ENCODE peak calls at places on chromosomes 1 and 21, in seven cellular contexts. D is CD4-positive, CD25-positive, alpha-beta regulatory T cell; T is suprapubic skin; W is colonic mucosa; C is Peyer's patch; P is thoracic aorta; G is A549. Y is an unnamed sample.

GRCh38 chr1:11520531-11521233 is 41.7 kb downstream of the DISP3 start:
- DNase-seq in D (no peak), T (peak; percentile 25), W (no peak), C (peak; percentile 29), P (no peak), G (no peak), Y (no peak)

GRCh38 chr1:156961709-156962108 is 41.3 kb downstream of the LRRC71 start:
- DNase-seq in D (no peak), T (no peak), W (no peak), C (no peak), P (no peak), G (peak; percentile 41), Y (no peak)

GRCh38 chr1:204313675-204314074 is 46.1 kb downstream of the PLEKHA6 start:
- DNase-seq in D (no peak), T (no peak), W (no peak), C (no peak), P (no peak), G (no peak), Y (no peak)

GRCh38 chr1:97334454-97334853 is 586.4 kb downstream of the DPYD start:
- DNase-seq in D (no peak), T (no peak), W (no peak), C (no peak), P (no peak), G (no peak), Y (no peak)

GRCh38 chr1:53543771-53544695 is 84.8 kb downstream of the DMRTB1 start:
- DNase-seq in D (no peak), T (peak; percentile 61), W (no peak), C (no peak), P (no peak), G (no peak), Y (no peak)

GRCh38 chr1:226104671-226105121 is 42.2 kb downstream of the H3-3A start:
- DNase-seq in D (no peak), T (no peak), W (no peak), C (no peak), P (no peak), G (no peak), Y (no peak)

GRCh38 chr1:73998348-73998959 is 199.5 kb downstream of the LRRIQ3 start:
- DNase-seq in D (no peak), T (no peak), W (no peak), C (no peak), P (no peak), G (peak; percentile 41), Y (no peak)

GRCh38 chr1:55039342-55040082 is at the start of gene PCSK9:
- DNase-seq in D (no peak), T (no peak), W (peak; percentile 86), C (no peak), P (no peak), G (peak; percentile 49), Y (no peak)

GRCh38 chr1:47478090-47478489 is 40.2 kb downstream of the FOXD2 start:
- DNase-seq in D (no peak), T (no peak), W (peak; percentile 89), C (peak; percentile 47), P (no peak), G (peak; percentile 85), Y (no peak)

GRCh38 chr1:68542586-68542985 is 45.7 kb upstream of the DEPDC1 start:
- DNase-seq in D (no peak), T (no peak), W (no peak), C (no peak), P (no peak), G (no peak), Y (no peak)

GRCh38 chr1:153696741-153697140 is 18.3 kb downstream of the NPR1 start:
- DNase-seq in D (no peak), T (no peak), W (no peak), C (no peak), P (no peak), G (no peak), Y (no peak)

GRCh38 chr1:104019675-104020049 is 270.0 kb downstream of the AMY1C start:
- DNase-seq in D (no peak), T (no peak), W (no peak), C (no peak), P (no peak), G (no peak), Y (no peak)

GRCh38 chr1:4585216-4585615 is 69.2 kb upstream of the AJAP1 start:
- DNase-seq in D (no peak), T (no peak), W (no peak), C (no peak), P (no peak), G (peak; percentile 4), Y (peak; percentile 27)

GRCh38 chr1:76867342-76868130 is at the start of gene ST6GALNAC5:
- DNase-seq in D (no peak), T (no peak), W (peak; percentile 17), C (no peak), P (no peak), G (peak; percentile 5), Y (peak; percentile 4)

GRCh38 chr1:219940707-219941106 is 12.3 kb upstream of the SLC30A10 start:
- DNase-seq in D (no peak), T (no peak), W (no peak), C (no peak), P (no peak), G (no peak), Y (no peak)

GRCh38 chr1:52707927-52708655 is 9.9 kb upstream of the COA7 start:
- DNase-seq in D (no peak), T (no peak), W (no peak), C (no peak), P (no peak), G (peak; percentile 62), Y (no peak)

GRCh38 chr1:246906833-246907232 is 24.9 kb downstream of the AHCTF1 start:
- DNase-seq in D (no peak), T (no peak), W (no peak), C (no peak), P (no peak), G (no peak), Y (no peak)

GRCh38 chr1:15107052-15107687 is 46.4 kb upstream of the TMEM51 start:
- DNase-seq in D (no peak), T (no peak), W (no peak), C (no peak), P (no peak), G (no peak), Y (no peak)

GRCh38 chr1:189151361-189151760 is 1326.3 kb downstream of the BRINP3 start:
- DNase-seq in D (no peak), T (no peak), W (no peak), C (no peak), P (no peak), G (no peak), Y (no peak)

GRCh38 chr1:219281834-219282233 is 108.2 kb downstream of the LYPLAL1 start:
- DNase-seq in D (no peak), T (no peak), W (no peak), C (no peak), P (no peak), G (peak; percentile 48), Y (no peak)

GRCh38 chr1:193311226-193311948 is 125.0 kb upstream of the B3GALT2 start:
- DNase-seq in D (no peak), T (no peak), W (no peak), C (no peak), P (no peak), G (no peak), Y (no peak)

GRCh38 chr1:72111662-72112061 is 170.7 kb downstream of the NEGR1 start:
- DNase-seq in D (no peak), T (no peak), W (no peak), C (no peak), P (no peak), G (no peak), Y (no peak)

GRCh38 chr1:210920716-210921694 is 212.9 kb downstream of the KCNH1 start:
- DNase-seq in D (no peak), T (no peak), W (no peak), C (no peak), P (no peak), G (no peak), Y (no peak)

GRCh38 chr1:184677344-184677743 is 77.3 kb downstream of the EDEM3 start:
- DNase-seq in D (no peak), T (no peak), W (no peak), C (no peak), P (no peak), G (no peak), Y (no peak)

GRCh38 chr1:111733996-111734369 is 5.2 kb downstream of the INKA2 start:
- DNase-seq in D (no peak), T (no peak), W (no peak), C (no peak), P (no peak), G (no peak), Y (no peak)

GRCh38 chr1:167690053-167690452 is 31.7 kb upstream of the MPZL1 start:
- DNase-seq in D (no peak), T (no peak), W (no peak), C (no peak), P (no peak), G (no peak), Y (no peak)

GRCh38 chr1:1275836-1276235 is 2.2 kb upstream of the UBE2J2 start:
- DNase-seq in D (no peak), T (no peak), W (no peak), C (no peak), P (no peak), G (no peak), Y (no peak)

GRCh38 chr1:93670141-93670540 is 11.5 kb downstream of the BCAR3 start:
- DNase-seq in D (no peak), T (no peak), W (no peak), C (no peak), P (no peak), G (peak; percentile 47), Y (peak; percentile 79)
- H3K4me1 ChIP-seq in D (no peaks in the 10 kb centered on the region), T (peaks cover 97% of the 10 kb centered on the region), W (peaks cover 8% of the 10 kb centered on the region), C (no peaks in the 10 kb centered on the region), P (peaks cover 67% of the 10 kb centered on the region), G (peaks cover 100% of the 10 kb centered on the region), Y (peaks cover 73% of the 10 kb centered on the region)

DNA sequence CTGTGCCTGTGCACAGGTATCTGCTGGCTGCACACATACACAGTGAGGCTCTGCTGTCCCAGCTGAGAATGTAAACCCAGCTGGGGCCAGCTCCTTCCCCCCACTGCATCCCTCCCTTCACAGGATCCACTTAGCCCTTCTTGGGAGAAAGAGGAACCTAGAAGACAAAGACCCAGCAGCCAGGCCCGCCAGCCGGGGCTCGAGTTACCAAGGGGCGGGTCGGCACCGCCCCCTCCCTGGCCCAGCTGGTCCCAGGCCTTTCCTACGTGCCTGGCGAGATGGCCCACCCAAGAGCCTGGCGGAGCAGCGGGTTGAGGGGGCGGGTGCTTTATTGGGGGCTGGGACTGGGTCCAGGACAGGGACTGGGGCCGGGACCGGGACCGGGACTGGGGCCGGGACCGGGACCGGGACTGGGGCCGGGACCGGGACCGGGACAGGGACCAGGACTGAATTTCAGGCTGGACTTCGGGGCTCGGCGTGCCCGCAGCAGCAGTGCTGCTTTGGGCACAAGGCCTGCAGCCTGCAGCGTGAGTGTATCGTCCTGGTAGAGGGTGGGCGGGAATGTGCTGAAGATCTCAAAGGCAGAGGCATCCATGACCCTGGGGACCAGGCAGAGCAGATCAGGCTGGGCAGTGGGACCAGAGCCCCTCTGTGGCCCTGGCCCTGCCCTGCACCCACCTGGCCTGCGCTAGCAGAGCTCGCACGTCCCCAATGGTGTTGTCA is 2.2 kb downstream of the SH3BGRL3 start:
- DNase-seq in D (no peak), T (peak; percentile 65), W (peak; percentile 35), C (no peak), P (no peak), G (no peak), Y (no peak)
- H3K4me1 ChIP-seq in D (peaks cover 97% of the 10 kb centered on the region), T (peaks cover 86% of the 10 kb centered on the region), W (peaks cover 14% of the 10 kb centered on the region), C (peaks cover 56% of the 10 kb centered on the region), P (peaks cover 70% of the 10 kb centered on the region), G (peaks cover 37% of the 10 kb centered on the region), Y (peaks cover 23% of the 10 kb centered on the region)

GRCh38 chr1:244639561-244639960 is 13.4 kb upstream of the DESI2 start:
- DNase-seq in D (no peak), T (no peak), W (no peak), C (no peak), P (no peak), G (no peak), Y (no peak)
- H3K4me1 ChIP-seq in D (no peaks in the 10 kb centered on the region), T (no peaks in the 10 kb centered on the region), W (no peaks in the 10 kb centered on the region), C (no peaks in the 10 kb centered on the region), P (no peaks in the 10 kb centered on the region), G (no peaks in the 10 kb centered on the region), Y (no peaks in the 10 kb centered on the region)

GRCh38 chr21:41616063-41616591 is 108.2 kb upstream of the TMPRSS2 start:
- DNase-seq in D (no peak), T (no peak), W (no peak), C (no peak), P (peak; percentile 43), G (no peak), Y (peak; percentile 54)
- H3K4me1 ChIP-seq in D (no peaks in the 10 kb centered on the region), T (peaks cover 53% of the 10 kb centered on the region), W (peaks cover 12% of the 10 kb centered on the region), C (no peaks in the 10 kb centered on the region), P (peaks cover 51% of the 10 kb centered on the region), G (peaks cover 36% of the 10 kb centered on the region), Y (peaks cover 14% of the 10 kb centered on the region)